ENCODE peak calls at places on chromosomes 13 and 19, in nine cellular contexts. E, Y, U, T, W, K, R, F and A are unnamed samples. For H3K27me3 and H3K9me3, the result is how much of the 10 kb centered on the place peaks cover.

GRCh38 chr19:43700368-43701015 is 15.4 kb upstream of the IRGC start:
- DNase-seq in Y (peak), W (no peak), K (no peak), T (no peak), R (peak), F (peak), E (peak), U (no peak), A (peak)

GRCh38 chr13:105365831-105366230 is 1169.6 kb downstream of the EFNB2 start:
- DNase-seq in T (no peak), E (no peak), K (no peak), W (no peak), R (no peak), Y (no peak), F (no peak), U (no peak), A (no peak)

GRCh38 chr19:11361037-11361770 is 6.0 kb downstream of the PLPPR2 start:
- DNase-seq in U (no peak), E (peak), Y (no peak), W (no peak), F (no peak), T (peak), K (no peak), R (no peak), A (no peak)

GRCh38 chr13:42041684-42042035 is 6.8 kb upstream of the DGKH start:
- DNase-seq in Y (peak), T (peak), K (peak), W (no peak), R (peak), E (peak), F (no peak), U (no peak), A (peak)

GRCh38 chr19:15469513-15470297 is 5.4 kb upstream of the RASAL3 start:
- DNase-seq in T (no peak), F (no peak), Y (no peak), U (no peak), K (no peak), R (no peak), W (no peak), E (peak), A (no peak)

GRCh38 chr13:27667946-27668345 is 46.3 kb downstream of the POLR1D start:
- DNase-seq in F (no peak), W (no peak), T (peak), U (no peak), E (no peak), Y (peak), R (no peak), K (no peak), A (no peak)

GRCh38 chr19:50046649-50047503 is 21.1 kb downstream of the ZNF473 start:
- DNase-seq in W (no peak), K (no peak), U (peak), E (peak), F (peak), R (peak), Y (no peak), T (peak), A (no peak)

GRCh38 chr13:97261254-97262015 is 39.3 kb downstream of the MBNL2 start:
- DNase-seq in E (no peak), R (no peak), U (peak), T (no peak), Y (no peak), F (no peak), W (peak), K (no peak), A (no peak)

GRCh38 chr19:7500811-7501450 is 12.1 kb upstream of the PEX11G start:
- DNase-seq in W (no peak), K (no peak), T (peak), E (peak), Y (peak), U (no peak), F (no peak), R (peak), A (no peak)

GRCh38 chr19:31258211-31259052 is 90.8 kb downstream of the TSHZ3 start:
- DNase-seq in T (no peak), F (no peak), W (peak), K (no peak), R (no peak), U (no peak), E (no peak), Y (no peak), A (peak)

GRCh38 chr19:49073514-49074378 is 1.2 kb upstream of the KCNA7 start:
- DNase-seq in Y (no peak), R (no peak), W (no peak), K (no peak), T (peak), E (no peak), F (no peak), U (no peak), A (no peak)

GRCh38 chr19:13152854-13153626 is 2.8 kb downstream of the IER2 start:
- DNase-seq in F (peak), Y (peak), E (peak), T (peak), U (peak), W (peak), R (peak), K (peak), A (peak)

GRCh38 chr13:46487748-46488147 is 65.2 kb upstream of the LRCH1 start:
- DNase-seq in W (no peak), U (no peak), K (no peak), Y (no peak), E (no peak), F (no peak), T (no peak), R (no peak), A (no peak)

GRCh38 chr19:7337380-7338194 is 11.2 kb upstream of the ARHGEF18 start:
- DNase-seq in W (no peak), K (no peak), E (peak), T (no peak), R (no peak), U (no peak), Y (no peak), F (no peak), A (peak)

GRCh38 chr19:14112809-14113385 is 4.7 kb downstream of the PRKACA start:
- DNase-seq in K (no peak), W (no peak), Y (no peak), T (no peak), R (no peak), U (no peak), E (no peak), F (peak), A (peak)

GRCh38 chr19:33350538-33351309 is 22.8 kb upstream of the CEBPG start:
- DNase-seq in Y (peak), W (no peak), K (no peak), R (peak), T (no peak), E (no peak), U (no peak), F (no peak), A (peak)

GRCh38 chr19:51107406-51108065 is 673 bp downstream of the CTU1 start:
- DNase-seq in U (no peak), T (peak), F (no peak), R (peak), E (no peak), W (no peak), K (no peak), Y (peak), A (no peak)

GRCh38 chr13:99992912-99993311 is 11.3 kb downstream of the ZIC2 start:
- DNase-seq in K (no peak), E (no peak), U (no peak), W (no peak), T (no peak), R (no peak), Y (no peak), F (no peak), A (no peak)

GRCh38 chr13:29883941-29884518 is 33.6 kb upstream of the UBL3 start:
- DNase-seq in Y (peak), K (no peak), T (no peak), R (peak), W (no peak), F (no peak), U (no peak), E (no peak), A (no peak)

GRCh38 chr13:108346376-108346775 is 76.9 kb downstream of the TNFSF13B start:
- DNase-seq in R (no peak), E (no peak), K (no peak), Y (no peak), T (no peak), U (no peak), W (no peak), F (no peak), A (no peak)

GRCh38 chr13:79442221-79442620 is 36.2 kb upstream of the RBM26 start:
- DNase-seq in F (no peak), U (no peak), R (no peak), E (no peak), K (no peak), W (no peak), Y (peak), T (no peak), A (no peak)

GRCh38 chr13:32246468-32246867 is 68.7 kb downstream of the ZAR1L start:
- DNase-seq in K (peak), E (peak), Y (peak), F (no peak), T (peak), U (no peak), W (no peak), R (peak), A (peak)

GRCh38 chr13:97242755-97243497 is 20.8 kb downstream of the MBNL2 start:
- DNase-seq in U (no peak), T (no peak), F (no peak), K (no peak), W (no peak), R (no peak), E (no peak), Y (no peak), A (no peak)

GRCh38 chr13:70448820-70449219 is 340.6 kb upstream of the KLHL1 start:
- DNase-seq in W (no peak), U (no peak), K (no peak), R (no peak), T (no peak), F (no peak), Y (no peak), E (no peak), A (no peak)

GRCh38 chr13:110617326-110618072 is 2.2 kb downstream of the NAXD start:
- DNase-seq in U (no peak), W (no peak), F (no peak), E (peak), R (peak), Y (peak), T (no peak), K (no peak), A (no peak)

GRCh38 chr19:45097776-45098520 is 5.0 kb downstream of the PPP1R37 start:
- DNase-seq in R (peak), T (peak), Y (peak), E (no peak), W (no peak), F (no peak), K (no peak), U (no peak), A (no peak)

GRCh38 chr13:27533155-27533643 is 82.8 kb upstream of the MTIF3 start:
- DNase-seq in R (peak), W (no peak), K (peak), U (peak), Y (peak), F (peak), T (peak), E (peak), A (peak)

GRCh38 chr13:24693862-24694471 is 13.8 kb downstream of the ATP12A start:
- DNase-seq in R (peak), W (no peak), U (no peak), T (peak), F (no peak), Y (no peak), E (peak), K (no peak), A (no peak)

GRCh38 chr13:45681101-45681500 is 21.0 kb upstream of the CBY2 start:
- DNase-seq in Y (no peak), K (no peak), R (no peak), W (no peak), U (no peak), E (no peak), F (no peak), T (no peak), A (no peak)

GRCh38 chr13:100280681-100281080 is 191.8 kb downstream of the PCCA start:
- DNase-seq in E (no peak), K (no peak), W (no peak), U (no peak), T (no peak), Y (no peak), F (no peak), R (peak), A (no peak)

GRCh38 chr19:40530091-40530901 is 46.4 kb upstream of the SHKBP1 start:
- DNase-seq in F (no peak), Y (no peak), T (peak), R (no peak), U (no peak), K (no peak), W (no peak), E (no peak), A (no peak)

GRCh38 chr13:101474419-101474957 is 22.0 kb downstream of the ITGBL1 start:
- DNase-seq in R (peak), F (no peak), U (no peak), K (no peak), W (no peak), Y (peak), E (no peak), T (no peak), A (peak)

GRCh38 chr19:9435279-9436268 is at the start of gene ZNF266:
- DNase-seq in W (no peak), Y (peak), T (peak), K (peak), F (peak), E (peak), U (peak), R (peak), A (peak)

GRCh38 chr19:9431475-9431874 is 3.9 kb downstream of the ZNF266 start:
- DNase-seq in W (no peak), U (peak), F (no peak), Y (no peak), E (no peak), T (peak), R (peak), K (no peak), A (no peak)

GRCh38 chr19:9430444-9430843 is 4.9 kb downstream of the ZNF266 start:
- DNase-seq in K (no peak), Y (no peak), F (no peak), R (no peak), E (no peak), T (no peak), U (no peak), W (no peak), A (no peak)

GRCh38 chr19:9436358-9436757 is 985 bp upstream of the ZNF266 start:
- DNase-seq in E (no peak), W (no peak), K (no peak), T (no peak), R (no peak), U (no peak), F (no peak), Y (no peak), A (no peak)
- H3K4me3 ChIP-seq in E (no peak), W (no peak), K (no peak), T (peak), R (no peak), U (peak), F (no peak), Y (peak), A (no peak)

DNA sequence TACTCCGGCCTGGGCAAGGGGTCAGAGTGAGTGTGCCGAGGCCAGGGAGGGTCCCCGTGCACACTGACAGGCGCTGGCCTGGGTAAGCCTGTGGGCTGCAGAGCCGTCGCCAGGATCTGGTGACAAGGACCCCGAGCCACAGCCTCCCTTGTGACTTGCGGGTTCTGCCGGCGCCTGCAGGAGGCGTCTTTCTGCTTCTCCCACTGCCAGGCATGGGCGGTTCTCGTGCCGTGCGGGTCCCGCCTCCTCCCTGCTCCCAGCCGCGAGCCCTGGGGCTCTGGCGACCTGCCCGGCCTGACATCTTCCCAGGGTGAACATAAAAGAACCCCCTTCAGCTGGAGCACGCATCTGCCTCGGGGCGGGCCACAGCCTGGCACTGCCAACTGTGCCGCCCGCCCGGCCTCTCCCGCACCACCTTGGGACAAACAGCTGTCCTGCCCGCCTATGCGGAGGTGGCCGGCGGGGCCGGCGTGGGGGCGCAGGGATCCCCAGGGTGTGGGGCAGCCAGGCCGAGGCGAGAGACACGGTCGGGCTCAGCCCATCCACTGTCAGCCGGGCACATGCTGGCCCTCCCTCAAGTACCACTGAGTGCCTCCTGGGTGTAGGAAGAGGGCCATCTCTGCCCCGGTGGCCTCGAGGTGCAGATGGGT is 1.5 kb upstream of the HCN2 start:
- DNase-seq in Y (no peak), E (peak), F (no peak), R (peak), K (no peak), T (peak), U (peak), W (no peak), A (no peak)
- H3K27me3 ChIP-seq in Y (under half), E (half or more), F (under half), R (under half), K (under half), T (under half), U (under half), W (under half), A (under half)

DNA sequence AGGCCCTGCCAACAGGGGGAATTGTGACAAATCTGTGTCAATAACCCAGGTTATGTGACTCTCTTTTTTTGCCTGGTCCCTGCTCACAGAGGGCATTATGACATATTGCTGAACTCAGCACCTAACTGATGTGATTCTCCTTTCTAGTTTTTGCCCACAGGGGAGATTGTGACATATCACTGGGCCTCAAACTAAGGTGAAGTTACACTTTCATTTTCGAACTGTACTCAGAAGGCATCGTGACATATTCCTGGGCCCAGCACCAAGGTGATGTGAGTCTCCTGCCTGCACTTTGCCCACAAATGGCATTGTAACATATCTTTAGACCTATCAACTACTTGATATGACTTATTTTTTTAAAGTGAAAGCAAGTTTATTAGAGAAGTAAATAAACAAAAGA is 83.0 kb downstream of the ZNF728 start:
- DNase-seq in W (no peak), F (no peak), T (no peak), U (no peak), Y (no peak), K (no peak), E (no peak), R (no peak), A (no peak)
- H3K9me3 ChIP-seq in W (under half), F (under half), T (under half), U (under half), Y (under half), K (under half), E (under half), R (under half), A (under half)

DNA sequence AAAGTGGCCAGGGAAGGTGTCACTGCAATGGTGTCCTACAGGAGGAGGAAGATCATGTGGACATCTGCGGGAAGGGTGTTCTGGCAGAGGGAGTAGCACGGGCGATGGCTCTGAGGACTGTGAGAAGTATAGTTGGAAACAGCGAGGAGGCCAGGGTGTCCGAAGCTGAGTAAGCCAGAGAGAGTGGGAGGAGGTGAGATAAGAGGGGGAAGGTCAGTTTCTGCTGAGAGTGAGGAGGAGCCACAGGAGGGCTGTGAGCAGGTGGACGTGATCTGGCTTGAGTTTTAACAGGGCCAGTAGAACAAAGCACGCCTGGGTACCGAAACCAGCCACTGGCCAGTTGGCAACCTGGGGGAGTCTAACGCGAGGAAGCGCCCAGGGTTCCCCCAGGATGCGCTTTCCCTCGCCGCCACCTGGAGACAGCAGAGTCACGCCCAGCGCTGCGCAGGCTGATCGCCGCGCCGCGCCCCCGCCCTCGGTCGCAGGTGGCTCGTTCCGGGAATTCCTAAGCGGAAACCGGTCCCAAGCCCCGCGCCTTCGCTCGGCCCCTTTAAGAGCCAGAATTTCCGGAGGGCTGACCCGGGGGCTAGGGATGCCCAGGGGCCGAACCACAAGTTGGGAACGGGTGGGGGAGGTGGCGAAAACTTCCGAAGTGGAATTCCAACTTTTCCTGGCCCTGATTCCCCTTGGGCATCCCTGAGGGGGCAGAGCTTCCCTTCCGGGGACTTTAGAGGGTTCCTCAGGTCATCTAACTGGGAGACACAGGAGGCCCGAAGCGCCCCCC is 1.1 kb upstream of the LSR start:
- DNase-seq in W (peak), Y (no peak), T (peak), K (no peak), U (peak), R (no peak), E (peak), F (no peak), A (no peak)
- H3K4me3 ChIP-seq in W (peak), Y (no peak), T (peak), K (peak), U (peak), R (no peak), E (peak), F (peak), A (peak)

GRCh38 chr13:31110169-31110568 is 51.5 kb downstream of the HSPH1 start:
- DNase-seq in T (no peak), R (no peak), K (no peak), E (no peak), Y (no peak), W (no peak), F (no peak), U (no peak), A (no peak)
- H3K27me3 ChIP-seq in T (under half), R (under half), K (under half), E (under half), Y (under half), W (under half), F (under half), U (under half), A (under half)

DNA sequence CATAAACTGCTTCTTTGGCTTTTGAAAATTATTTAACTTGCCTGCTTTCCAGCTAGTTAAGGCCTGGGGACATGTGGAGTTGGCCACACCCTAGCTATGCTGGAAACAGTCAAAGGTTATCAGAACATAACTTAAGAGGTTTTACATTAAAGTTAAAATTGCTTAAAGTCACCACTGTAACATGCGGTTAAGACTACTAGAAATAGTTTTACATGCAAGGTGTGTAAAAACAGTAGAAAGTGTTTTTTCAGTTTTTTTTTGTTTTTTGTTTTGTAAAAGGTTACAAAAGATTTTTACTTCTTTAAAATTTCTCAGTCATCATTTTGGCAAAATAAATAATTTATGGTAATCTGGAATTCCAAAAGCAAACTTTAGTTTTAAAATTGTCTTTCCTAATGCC is 763.1 kb downstream of the UQCRFS1 start:
- DNase-seq in E (no peak), K (no peak), Y (no peak), T (no peak), U (no peak), R (no peak), W (no peak), F (no peak), A (no peak)
- H3K9me3 ChIP-seq in E (under half), K (under half), Y (under half), T (under half), U (under half), R (under half), W (under half), F (under half), A (under half)